ENCODE peak calls at places on chromosomes 1 and 21, in seven cellular contexts. P, L, O, X, R, D and V are unnamed samples.

GRCh38 chr1:205939690-205940330 is 3.4 kb downstream of the SLC26A9 start:
- DNase-seq in P (no peak), L (peak; percentile 53), O (no peak), X (peak; percentile 64), R (no peak), D (no peak), V (peak; percentile 60)

GRCh38 chr1:197604327-197604726 is 171.0 kb downstream of the DENND1B start:
- DNase-seq in P (no peak), L (no peak), O (no peak), X (no peak), R (no peak), D (no peak), V (no peak)

GRCh38 chr1:36486436-36487335 is 4.0 kb upstream of the CSF3R start:
- DNase-seq in P (peak; percentile 29), L (no peak), O (no peak), X (peak; percentile 93), R (no peak), D (peak; percentile 83), V (peak; percentile 86)

GRCh38 chr1:161484613-161485012 is 20.6 kb upstream of the FCGR2A start:
- DNase-seq in P (no peak), L (peak; percentile 40), O (no peak), X (no peak), R (no peak), D (no peak), V (no peak)

GRCh38 chr1:3032970-3033794 is 11.9 kb downstream of the ACTRT2 start:
- DNase-seq in P (no peak), L (no peak), O (no peak), X (no peak), R (no peak), D (no peak), V (no peak)

GRCh38 chr21:41071410-41071809 is 96.5 kb upstream of the BACE2 start:
- DNase-seq in P (no peak), L (no peak), O (no peak), X (no peak), R (no peak), D (no peak), V (no peak)

GRCh38 chr1:17437260-17438175 is 2.0 kb downstream of the RCC2 start:
- DNase-seq in P (peak; percentile 34), L (peak; percentile 93), O (no peak), X (peak; percentile 53), R (no peak), D (no peak), V (peak; percentile 80)

GRCh38 chr1:119937198-119937597 is 40.9 kb upstream of the ADAM30 start:
- DNase-seq in P (no peak), L (no peak), O (no peak), X (no peak), R (no peak), D (no peak), V (no peak)

GRCh38 chr1:201525196-201525778 is 13.6 kb upstream of the NAV1 start:
- DNase-seq in P (no peak), L (no peak), O (no peak), X (no peak), R (no peak), D (no peak), V (no peak)

GRCh38 chr21:33197546-33197945 is 32.2 kb upstream of the IFNAR2 start:
- DNase-seq in P (peak; percentile 82), L (no peak), O (no peak), X (no peak), R (no peak), D (no peak), V (no peak)

GRCh38 chr1:7427066-7427465 is 344.0 kb upstream of the VAMP3 start:
- DNase-seq in P (no peak), L (no peak), O (no peak), X (no peak), R (no peak), D (no peak), V (no peak)

GRCh38 chr1:236795035-236795756 is at the start of gene MTR:
- DNase-seq in P (peak; percentile 99), L (peak; percentile 100), O (peak; percentile 98), X (peak; percentile 97), R (peak; percentile 87), D (peak; percentile 99), V (peak; percentile 98)

GRCh38 chr1:236799001-236799400 is 3.9 kb downstream of the MTR start:
- DNase-seq in P (no peak), L (no peak), O (no peak), X (no peak), R (no peak), D (no peak), V (no peak)

GRCh38 chr1:236795757-236796719 is 946 bp downstream of the MTR start:
- DNase-seq in P (peak; percentile 51), L (peak; percentile 20), O (peak; percentile 16), X (no peak), R (no peak), D (no peak), V (peak; percentile 66)

GRCh38 chr1:236800002-236800620 is 5.0 kb downstream of the MTR start:
- DNase-seq in P (no peak), L (no peak), O (no peak), X (no peak), R (no peak), D (no peak), V (no peak)

GRCh38 chr1:236794585-236795034 is 482 bp upstream of the MTR start:
- DNase-seq in P (no peak), L (no peak), O (no peak), X (no peak), R (no peak), D (no peak), V (no peak)
- H3K27ac ChIP-seq in P (no peak overlapping the region), L (peak overlapping the region; percentile 44), O (peak overlapping the region; percentile 25), X (peak overlapping the region; percentile 93), R (peak overlapping the region; percentile 94), D (peak overlapping the region; percentile 97), V (peak overlapping the region; percentile 64)

GRCh38 chr1:230866171-230866811 is 2.0 kb downstream of the C1orf198 start:
- DNase-seq in P (no peak), L (peak; percentile 19), O (no peak), X (no peak), R (no peak), D (no peak), V (no peak)
- H3K4me3 ChIP-seq in P (no peak overlapping the region), L (no peak overlapping the region), O (peak overlapping the region; percentile 76), X (peak overlapping the region; percentile 85), R (peak overlapping the region; percentile 76), D (peak overlapping the region; percentile 98), V (peak overlapping the region; percentile 98)

GRCh38 chr1:151871284-151872030 is 17.9 kb upstream of the THEM5 start:
- DNase-seq in P (no peak), L (no peak), O (no peak), X (no peak), R (no peak), D (peak; percentile 35), V (no peak)
- H3K27ac ChIP-seq in P (no peak overlapping the region), L (no peak overlapping the region), O (no peak overlapping the region), X (no peak overlapping the region), R (no peak overlapping the region), D (peak overlapping the region; percentile 83), V (no peak overlapping the region)

DNA sequence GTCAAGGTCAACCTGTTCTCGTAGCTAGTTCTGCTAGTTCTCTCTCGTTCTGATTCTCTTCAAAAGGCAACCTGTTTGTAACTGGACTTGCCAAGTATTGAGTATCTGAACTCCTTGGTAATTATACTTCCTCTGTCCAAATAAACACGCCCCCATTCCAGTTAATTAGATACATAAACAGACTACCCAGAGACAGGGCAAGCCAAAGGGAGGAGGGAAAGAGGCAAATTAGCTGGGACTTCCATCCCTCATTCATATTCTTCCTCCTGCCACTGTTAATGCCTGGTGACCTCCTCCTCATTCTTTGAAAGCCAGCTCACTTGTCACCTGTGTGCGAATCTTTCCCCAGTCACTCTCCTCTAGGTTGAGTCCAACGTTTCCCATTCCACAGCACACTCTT is 62.9 kb downstream of the LPAR3 start:
- DNase-seq in P (no peak), L (no peak), O (no peak), X (no peak), R (no peak), D (no peak), V (no peak)
- H3K4me3 ChIP-seq in P (no peak overlapping the region), L (no peak overlapping the region), O (no peak overlapping the region), X (no peak overlapping the region), R (no peak overlapping the region), D (no peak overlapping the region), V (no peak overlapping the region)

DNA sequence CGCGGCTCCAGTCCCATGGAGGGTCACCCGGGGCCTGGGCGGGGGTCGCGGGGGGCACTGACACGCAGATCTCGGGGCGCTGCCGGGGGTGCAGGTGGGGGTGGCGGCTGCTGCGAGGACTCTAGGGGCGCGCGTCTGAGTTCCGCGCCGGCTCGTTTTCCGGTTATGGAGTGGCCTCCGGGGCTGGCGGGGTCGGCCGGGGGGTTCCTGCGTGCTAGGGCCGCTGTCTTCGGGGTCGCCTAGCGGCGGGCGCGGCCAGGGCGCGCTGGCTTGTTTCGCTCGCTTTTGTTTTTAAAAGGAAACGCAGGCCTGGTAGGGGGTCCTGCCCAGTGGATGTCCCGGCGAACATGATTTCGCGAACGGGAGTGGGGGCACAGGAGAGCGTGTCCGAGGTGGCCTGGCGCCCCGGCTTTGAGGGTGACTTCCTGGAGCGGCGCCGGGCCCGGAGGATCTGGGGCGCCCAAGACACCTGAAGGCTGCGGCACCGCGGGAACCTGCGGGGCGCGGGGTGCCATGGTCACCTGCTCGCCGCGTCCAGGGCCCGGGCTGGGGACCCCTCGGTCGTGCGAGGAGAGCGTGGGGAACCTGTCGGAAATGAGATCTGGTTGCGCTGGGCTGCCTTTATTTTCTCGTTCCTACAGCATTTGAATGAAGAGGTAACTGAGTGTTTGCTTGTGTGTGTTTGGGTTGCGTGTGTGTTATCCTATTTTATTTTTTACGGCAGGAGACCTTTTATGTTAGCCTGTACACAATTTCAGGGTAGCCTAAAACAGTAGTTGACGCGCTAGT is 618 bp downstream of the ETS2 start:
- DNase-seq in P (no peak), L (peak; percentile 53), O (no peak), X (peak; percentile 69), R (no peak), D (no peak), V (no peak)
- H3K27ac ChIP-seq in P (peak overlapping the region; percentile 98), L (peak overlapping the region; percentile 84), O (peak overlapping the region; percentile 79), X (peak overlapping the region; percentile 98), R (peak overlapping the region; percentile 100), D (peak overlapping the region; percentile 97), V (peak overlapping the region; percentile 97)

GRCh38 chr1:22653741-22654140 is 705 bp downstream of the C1QB start:
- DNase-seq in P (no peak), L (no peak), O (no peak), X (no peak), R (no peak), D (no peak), V (no peak)
- H3K4me3 ChIP-seq in P (no peak overlapping the region), L (no peak overlapping the region), O (no peak overlapping the region), X (peak overlapping the region; percentile 51), R (no peak overlapping the region), D (peak overlapping the region; percentile 27), V (no peak overlapping the region)

DNA sequence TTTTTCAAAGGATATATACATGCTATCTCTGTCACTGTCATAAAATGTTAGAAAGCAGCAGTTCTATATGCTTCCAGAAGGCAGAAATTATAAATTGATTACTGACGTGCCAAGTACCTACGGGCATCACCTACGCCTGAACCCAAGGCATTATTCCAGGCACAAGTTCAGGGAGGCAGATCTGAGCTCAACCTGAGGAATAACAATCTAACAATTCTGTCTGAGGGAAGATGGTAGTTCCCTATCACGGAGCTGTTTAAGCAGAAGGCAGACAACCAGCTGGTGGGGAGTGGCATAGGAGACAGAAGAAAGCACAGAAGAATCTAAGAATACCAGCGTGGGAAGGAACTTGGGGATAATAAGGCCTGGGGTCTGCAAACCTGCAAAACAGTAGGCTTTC is 40.4 kb downstream of the SLC9A1 start:
- DNase-seq in P (no peak), L (no peak), O (no peak), X (no peak), R (no peak), D (no peak), V (no peak)
- H3K27ac ChIP-seq in P (no peak overlapping the region), L (no peak overlapping the region), O (no peak overlapping the region), X (peak overlapping the region; percentile 73), R (no peak overlapping the region), D (no peak overlapping the region), V (peak overlapping the region; percentile 78)